ENCODE peak calls at places on chromosomes 4 and X, in seven cellular contexts. Z is PC-9, U is HL-60, O is H9, E is astrocyte of the spinal cord, W is ovary, R is fibroblast of mammary gland. S is an unnamed sample.

GRCh38 chr4:55670695-55671094 is 34.6 kb upstream of the NMU start:
- DNase-seq in U (no peak), R (no peak), O (no peak), W (no peak), E (no peak), Z (no peak), S (no peak)

GRCh38 chrX:154490021-154490413 is 412 bp downstream of the SLC10A3 start:
- DNase-seq in W (peak; percentile 74), O (no peak), E (peak; percentile 41), U (peak; percentile 13), R (peak; percentile 66), Z (no peak), S (no peak)

GRCh38 chrX:17547658-17548057 is 172.7 kb downstream of the NHS start:
- DNase-seq in E (peak; percentile 91), R (peak; percentile 90), U (peak; percentile 51), Z (peak; percentile 88), W (peak; percentile 56), O (no peak), S (no peak)

GRCh38 chrX:153647461-153648357 is 706 bp downstream of the DUSP9 start:
- DNase-seq in W (peak; percentile 11), Z (no peak), O (peak; percentile 25), E (no peak), R (no peak), U (no peak), S (no peak)

GRCh38 chrX:20217906-20218305 is 48.8 kb downstream of the RPS6KA3 start:
- DNase-seq in O (no peak), Z (no peak), U (no peak), R (no peak), W (no peak), E (no peak), S (no peak)

GRCh38 chrX:109654710-109655109 is 29.7 kb upstream of the KCNE5 start:
- DNase-seq in E (no peak), W (no peak), Z (no peak), R (no peak), O (no peak), U (no peak), S (no peak)

GRCh38 chr4:7425591-7426468 is 8.9 kb downstream of the PSAPL1 start:
- DNase-seq in R (no peak), O (peak; percentile 24), E (no peak), U (no peak), Z (no peak), W (peak; percentile 7), S (no peak)

GRCh38 chrX:133403984-133404383 is 11.3 kb downstream of the GPC4 start:
- DNase-seq in W (no peak), R (no peak), E (no peak), O (no peak), U (no peak), Z (no peak), S (no peak)

GRCh38 chr4:56613101-56613862 is 67.8 kb downstream of the HOPX start:
- DNase-seq in U (no peak), Z (no peak), W (no peak), R (peak; percentile 87), O (no peak), E (peak; percentile 85), S (no peak)

GRCh38 chr4:157271166-157271869 is 50.8 kb downstream of the GRIA2 start:
- DNase-seq in E (peak; percentile 70), R (peak; percentile 8), O (no peak), W (no peak), U (no peak), Z (peak; percentile 41), S (no peak)

GRCh38 chrX:120753413-120754251 is 122.0 kb downstream of the CT47B1 start:
- DNase-seq in O (no peak), W (no peak), R (no peak), U (no peak), E (no peak), Z (no peak), S (no peak)

GRCh38 chr4:88621763-88622327 is 29.6 kb downstream of the HERC3 start:
- DNase-seq in O (no peak), W (no peak), R (no peak), E (no peak), Z (no peak), U (no peak), S (no peak)

GRCh38 chr4:87192155-87192919 is 28.1 kb downstream of the KLHL8 start:
- DNase-seq in Z (no peak), U (no peak), W (no peak), E (peak; percentile 32), R (peak; percentile 14), O (no peak), S (no peak)

GRCh38 chr4:85147481-85148076 is 181.1 kb upstream of the WDFY3 start:
- DNase-seq in W (peak; percentile 49), R (peak; percentile 78), Z (peak; percentile 10), U (peak; percentile 49), E (peak; percentile 73), O (peak; percentile 35), S (peak; percentile 23)

GRCh38 chr4:158065603-158066002 is 107.2 kb downstream of the GASK1B start:
- DNase-seq in E (no peak), R (no peak), Z (no peak), U (no peak), W (no peak), O (no peak), S (no peak)

GRCh38 chr4:184805462-184806245 is 20.1 kb downstream of the ACSL1 start:
- DNase-seq in O (peak; percentile 44), Z (peak; percentile 67), U (no peak), W (no peak), R (peak; percentile 10), E (no peak), S (no peak)

GRCh38 chr4:78753091-78753490 is 23.1 kb upstream of the BMP2K start:
- DNase-seq in U (no peak), R (no peak), O (no peak), E (no peak), W (no peak), Z (no peak), S (no peak)

DNA sequence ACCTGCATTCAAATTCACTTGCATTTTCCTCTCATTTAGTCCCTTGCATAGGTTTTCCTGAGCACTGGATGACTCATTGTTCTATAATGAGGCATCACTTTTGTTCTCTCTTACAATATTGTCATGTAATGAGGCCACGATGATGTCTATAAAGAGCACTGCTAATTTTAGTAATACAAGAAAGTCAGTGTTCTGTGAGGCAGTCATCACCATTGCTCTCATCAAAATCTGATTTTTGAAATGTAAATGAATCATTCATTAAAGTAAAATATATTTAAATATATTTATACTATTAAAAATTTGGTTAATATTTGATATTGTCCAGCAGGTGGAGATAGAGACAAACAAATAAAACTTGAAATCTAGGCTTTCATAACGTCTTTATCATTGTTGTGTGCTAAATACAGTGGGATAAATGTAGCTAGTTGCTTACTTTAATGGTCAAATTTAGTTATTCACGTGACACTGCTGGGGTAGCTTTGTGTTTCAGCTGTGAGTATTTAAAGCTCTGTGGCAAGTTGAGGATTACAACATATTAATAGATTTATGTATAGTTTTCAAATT is 15.4 kb downstream of the HMGB2 start:
- DNase-seq in Z (no peak), U (no peak), E (peak; percentile 74), W (no peak), R (peak; percentile 70), O (no peak), S (no peak)
- TF ChIP-seq CTCF in Z (peak; percentile 66), U (no peak), E (peak; percentile 16), W (no peak), R (peak; percentile 35), O (peak; percentile 59), S (peak; percentile 73)

GRCh38 chrX:136198678-136199243 is 51.4 kb downstream of the FHL1 start:
- DNase-seq in Z (no peak), O (no peak), W (no peak), U (no peak), E (no peak), R (peak; percentile 72), S (no peak)
- TF ChIP-seq CTCF in Z (no peak), O (no peak), W (no peak), U (no peak), E (no peak), R (no peak), S (no peak)

GRCh38 chrX:76126851-76127250 is 46.0 kb upstream of the PBDC1 start:
- DNase-seq in Z (no peak), R (no peak), U (no peak), O (no peak), W (no peak), E (no peak), S (no peak)

DNA sequence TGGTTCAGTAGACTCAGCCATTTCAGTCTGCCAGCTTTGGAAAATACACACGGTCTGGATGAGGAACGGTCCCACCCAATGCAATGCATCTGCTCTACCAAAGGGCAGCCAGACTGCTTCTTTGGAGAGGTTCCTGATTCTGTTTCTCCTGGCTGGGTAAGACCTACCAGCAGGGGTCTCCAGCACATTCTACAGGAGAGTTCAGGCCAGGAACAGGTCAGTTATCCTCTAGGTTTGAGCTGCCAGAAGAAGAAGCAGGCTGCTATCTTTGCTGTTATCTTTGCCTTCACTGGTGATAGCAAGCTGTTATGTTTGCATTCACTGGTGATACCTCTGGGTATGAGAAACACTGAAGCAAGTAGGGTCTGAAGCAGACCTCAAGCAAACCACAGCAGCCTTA is 45.5 kb upstream of the PBDC1 start:
- DNase-seq in R (no peak), E (no peak), W (no peak), O (no peak), U (peak; percentile 6), Z (no peak), S (no peak)
- TF ChIP-seq CTCF in R (no peak), E (no peak), W (no peak), O (peak; percentile 27), U (no peak), Z (peak; percentile 31), S (no peak)

GRCh38 chr4:47213539-47213938 is 182.2 kb downstream of the GABRB1 start:
- DNase-seq in E (no peak), R (no peak), O (no peak), W (no peak), U (no peak), Z (no peak), S (no peak)

GRCh38 chr4:47210828-47211227 is 179.5 kb downstream of the GABRB1 start:
- DNase-seq in Z (no peak), O (no peak), E (no peak), W (no peak), U (no peak), R (no peak), S (no peak)

GRCh38 chr4:47213971-47214370 is 182.6 kb downstream of the GABRB1 start:
- DNase-seq in U (no peak), E (peak; percentile 95), O (no peak), W (no peak), R (peak; percentile 93), Z (no peak), S (no peak)

GRCh38 chr4:47215759-47216158 is 184.4 kb downstream of the GABRB1 start:
- DNase-seq in U (no peak), E (peak; percentile 39), W (no peak), R (peak; percentile 11), O (no peak), Z (no peak), S (no peak)

DNA sequence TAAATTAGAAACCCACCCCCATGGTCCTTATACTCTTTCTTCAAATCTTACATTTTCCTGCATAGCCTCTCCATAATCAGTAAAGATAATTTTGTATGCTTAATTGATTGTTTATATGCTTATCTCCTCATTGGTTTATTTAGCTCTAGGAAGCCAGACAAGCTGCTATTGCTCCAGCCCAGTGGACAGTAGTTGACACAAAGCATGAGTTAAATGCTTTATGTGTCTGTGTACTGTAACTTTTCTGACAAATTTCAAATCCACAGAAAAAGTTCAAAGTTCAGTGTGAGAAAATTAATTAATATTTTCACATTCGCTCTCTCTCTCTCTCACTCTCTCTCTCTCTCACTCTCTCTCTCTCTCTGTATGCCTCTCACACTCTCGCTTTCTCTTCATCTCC is 181.7 kb downstream of the GABRB1 start:
- DNase-seq in U (no peak), E (peak; percentile 15), W (no peak), Z (no peak), O (no peak), R (no peak), S (no peak)
- TF ChIP-seq CTCF in U (no peak), E (no peak), W (no peak), Z (no peak), O (no peak), R (no peak), S (no peak)

GRCh38 chrX:150536455-150537116 is 31.8 kb upstream of the MTM1 start:
- DNase-seq in Z (no peak), W (no peak), E (no peak), R (peak; percentile 7), O (no peak), U (no peak), S (no peak)
- TF ChIP-seq CTCF in Z (peak; percentile 57), W (no peak), E (peak; percentile 29), R (peak; percentile 24), O (peak; percentile 41), U (no peak), S (no peak)